ENCODE peak calls at places on chromosomes 12 and 14, in six cellular contexts. S is mesendoderm; A is fibroblast of pulmonary artery; F is stimulated activated CD4-positive, alpha-beta T cell treated with anti-CD3 and anti-CD28 coated beads, Interleukin-4, amount 100 ng/mL, for 48 hours; X is hippocampal formation; W is effector memory CD8-positive, alpha-beta T cell. H is an unnamed sample.

GRCh38 chr12:128180166-128180565 is 86.8 kb upstream of the TMEM132C start:
- DNase-seq in S (no peak), A (no peak), F (no peak), X (no peak), W (no peak), H (no peak)

GRCh38 chr12:95700316-95700785 is 90.2 kb downstream of the NTN4 start:
- DNase-seq in S (no peak), A (peak; percentile 47), F (no peak), X (no peak), W (no peak), H (peak; percentile 88)

GRCh38 chr14:53634793-53635192 is 321.8 kb downstream of the BMP4 start:
- DNase-seq in S (no peak), A (no peak), F (no peak), X (no peak), W (no peak), H (no peak)

GRCh38 chr12:45076417-45077031 is 25.6 kb upstream of the DBX2 start:
- DNase-seq in S (peak; percentile 86), A (no peak), F (no peak), X (no peak), W (no peak), H (no peak)

GRCh38 chr12:120290541-120291312 is 976 bp downstream of the RNU4-2 start:
- DNase-seq in S (peak; percentile 80), A (no peak), F (peak; percentile 22), X (no peak), W (peak; percentile 28), H (no peak)

GRCh38 chr14:36556811-36557433 is 25.5 kb downstream of the NKX2-8 start:
- DNase-seq in S (peak; percentile 28), A (peak; percentile 21), F (no peak), X (peak; percentile 31), W (no peak), H (no peak)

GRCh38 chr14:36604757-36605505 is 22.5 kb upstream of the NKX2-8 start:
- DNase-seq in S (peak; percentile 91), A (peak; percentile 80), F (no peak), X (peak; percentile 52), W (peak; percentile 3), H (peak; percentile 61)

GRCh38 chr14:20934148-20934762 is 21.0 kb upstream of the RNASE2 start:
- DNase-seq in S (peak; percentile 78), A (peak; percentile 14), F (peak; percentile 49), X (no peak), W (peak; percentile 6), H (peak; percentile 1)

GRCh38 chr12:29051221-29051620 is 97.9 kb upstream of the FAR2 start:
- DNase-seq in S (no peak), A (peak; percentile 52), F (no peak), X (no peak), W (no peak), H (peak; percentile 62)

GRCh38 chr12:13000616-13000934 is 510 bp upstream of the HEBP1 start:
- DNase-seq in S (peak; percentile 73), A (no peak), F (no peak), X (peak; percentile 54), W (no peak), H (peak; percentile 24)

GRCh38 chr12:108640802-108641445 is 7.2 kb upstream of the SELPLG start:
- DNase-seq in S (no peak), A (peak; percentile 59), F (no peak), X (no peak), W (no peak), H (peak; percentile 82)

GRCh38 chr14:45902241-45902640 is 649.2 kb upstream of the MIS18BP1 start:
- DNase-seq in S (no peak), A (no peak), F (no peak), X (no peak), W (no peak), H (no peak)

GRCh38 chr12:129659927-129660326 is 243.9 kb downstream of the TMEM132D start:
- DNase-seq in S (no peak), A (peak; percentile 49), F (no peak), X (no peak), W (no peak), H (peak; percentile 58)

GRCh38 chr12:112239881-112240280 is 114.5 kb downstream of the TRAFD1 start:
- DNase-seq in S (no peak), A (peak; percentile 18), F (no peak), X (no peak), W (no peak), H (no peak)

GRCh38 chr14:49858383-49858782 is 5.8 kb upstream of the NEMF start:
- DNase-seq in S (no peak), A (no peak), F (no peak), X (no peak), W (no peak), H (no peak)

GRCh38 chr12:75994069-75994740 is 37.4 kb downstream of the PHLDA1 start:
- DNase-seq in S (peak; percentile 64), A (no peak), F (no peak), X (no peak), W (no peak), H (no peak)

GRCh38 chr12:11719678-11720099 is 70.2 kb downstream of the ETV6 start:
- DNase-seq in S (peak; percentile 95), A (peak; percentile 91), F (no peak), X (no peak), W (no peak), H (peak; percentile 84)

GRCh38 chr12:14741153-14741552 is 44.8 kb upstream of the GUCY2C start:
- DNase-seq in S (no peak), A (no peak), F (no peak), X (no peak), W (no peak), H (no peak)

GRCh38 chr12:43540474-43540873 is 11.5 kb downstream of the ADAMTS20 start:
- DNase-seq in S (no peak), A (no peak), F (no peak), X (no peak), W (no peak), H (no peak)

GRCh38 chr12:63907561-63907960 is 63.1 kb downstream of the SRGAP1 start:
- DNase-seq in S (no peak), A (no peak), F (no peak), X (no peak), W (no peak), H (no peak)

GRCh38 chr12:50961708-50962107 is 9.4 kb downstream of the HIGD1C start:
- DNase-seq in S (no peak), A (peak; percentile 12), F (no peak), X (no peak), W (no peak), H (peak; percentile 88)

GRCh38 chr12:117125275-117125613 is 26.0 kb upstream of the TESC start:
- DNase-seq in S (no peak), A (no peak), F (no peak), X (no peak), W (no peak), H (peak; percentile 42)

GRCh38 chr12:57149309-57149900 is 2.0 kb upstream of the LRP1-AS start:
- DNase-seq in S (no peak), A (peak; percentile 95), F (no peak), X (no peak), W (no peak), H (peak; percentile 95)

GRCh38 chr14:92513204-92513965 is at the start of gene RIN3:
- DNase-seq in S (peak; percentile 81), A (peak; percentile 64), F (no peak), X (no peak), W (peak; percentile 40), H (peak; percentile 68)